ENCODE peak calls at places on chromosomes 13 and 19, in six cellular contexts. G is colonic mucosa, J is ascending aorta, K is psoas muscle, A is heart right ventricle, V is astrocyte. E is an unnamed sample.

GRCh38 chr19:37506387-37507166 is at the start of gene ZNF793:
- DNase-seq in G (peak; percentile 80), J (peak; percentile 34), K (peak; percentile 76), A (peak; percentile 88), V (peak; percentile 88), E (peak; percentile 75)

GRCh38 chr13:99218545-99218944 is 17.9 kb downstream of the UBAC2 start:
- DNase-seq in G (no peak), J (no peak), K (peak; percentile 46), A (peak; percentile 81), V (peak; percentile 18), E (peak; percentile 96)

GRCh38 chr19:31980851-31981250 is 364.6 kb upstream of the ZNF507 start:
- DNase-seq in G (no peak), J (no peak), K (no peak), A (no peak), V (no peak), E (no peak)

GRCh38 chr13:112679381-112679780 is 10.5 kb upstream of the ATP11A start:
- DNase-seq in G (no peak), J (no peak), K (no peak), A (no peak), V (no peak), E (peak; percentile 17)

GRCh38 chr13:97495678-97496077 is 61.7 kb downstream of the RAP2A start:
- DNase-seq in G (no peak), J (no peak), K (no peak), A (no peak), V (no peak), E (no peak)

GRCh38 chr19:30662211-30662861 is 290.2 kb downstream of the ZNF536 start:
- DNase-seq in G (no peak), J (no peak), K (no peak), A (no peak), V (peak; percentile 45), E (peak; percentile 22)

GRCh38 chr19:47754206-47755064 is 9.1 kb downstream of the NOP53 start:
- DNase-seq in G (no peak), J (no peak), K (no peak), A (no peak), V (no peak), E (no peak)

GRCh38 chr19:49061445-49061844 is 3.2 kb downstream of the NTF4 start:
- DNase-seq in G (no peak), J (no peak), K (no peak), A (no peak), V (no peak), E (no peak)

GRCh38 chr13:53301449-53301848 is 272.8 kb downstream of the OLFM4 start:
- DNase-seq in G (no peak), J (no peak), K (no peak), A (no peak), V (no peak), E (no peak)

GRCh38 chr19:35797663-35798062 is 15.0 kb downstream of the PRODH2 start:
- DNase-seq in G (no peak), J (no peak), K (no peak), A (no peak), V (no peak), E (no peak)

GRCh38 chr19:16342002-16342715 is 17.5 kb downstream of the KLF2 start:
- DNase-seq in G (no peak), J (no peak), K (peak; percentile 37), A (peak; percentile 68), V (peak; percentile 66), E (no peak)

GRCh38 chr19:489418-490196 is 6.7 kb upstream of the MADCAM1 start:
- DNase-seq in G (no peak), J (no peak), K (peak; percentile 58), A (no peak), V (peak; percentile 18), E (no peak)

GRCh38 chr13:39451301-39451700 is 151.7 kb downstream of the LHFPL6 start:
- DNase-seq in G (no peak), J (no peak), K (no peak), A (peak; percentile 31), V (peak; percentile 25), E (no peak)

GRCh38 chr13:102234618-102235017 is 167.2 kb downstream of the FGF14 start:
- DNase-seq in G (no peak), J (no peak), K (no peak), A (no peak), V (no peak), E (no peak)

GRCh38 chr13:102020611-102021216 is 381.1 kb downstream of the FGF14 start:
- DNase-seq in G (no peak), J (no peak), K (no peak), A (no peak), V (peak; percentile 72), E (no peak)

GRCh38 chr19:52099497-52100138 is 4.1 kb upstream of the ZNF841 start:
- DNase-seq in G (no peak), J (no peak), K (no peak), A (no peak), V (no peak), E (no peak)
- TF ChIP-seq CTCF in G (no peak), J (no peak), K (no peak), A (no peak), V (no peak), E (no peak)

GRCh38 chr13:44103721-44104490 is 224.2 kb downstream of the LACC1 start:
- DNase-seq in G (peak; percentile 53), J (no peak), K (no peak), A (no peak), V (no peak), E (no peak)

GRCh38 chr13:44104969-44105368 is 225.3 kb downstream of the LACC1 start:
- DNase-seq in G (peak; percentile 30), J (no peak), K (no peak), A (no peak), V (no peak), E (no peak)

GRCh38 chr13:44098559-44098958 is 218.9 kb downstream of the LACC1 start:
- DNase-seq in G (no peak), J (no peak), K (no peak), A (no peak), V (no peak), E (no peak)

GRCh38 chr13:44096906-44097305 is 217.2 kb downstream of the LACC1 start:
- DNase-seq in G (no peak), J (no peak), K (no peak), A (no peak), V (no peak), E (no peak)

DNA sequence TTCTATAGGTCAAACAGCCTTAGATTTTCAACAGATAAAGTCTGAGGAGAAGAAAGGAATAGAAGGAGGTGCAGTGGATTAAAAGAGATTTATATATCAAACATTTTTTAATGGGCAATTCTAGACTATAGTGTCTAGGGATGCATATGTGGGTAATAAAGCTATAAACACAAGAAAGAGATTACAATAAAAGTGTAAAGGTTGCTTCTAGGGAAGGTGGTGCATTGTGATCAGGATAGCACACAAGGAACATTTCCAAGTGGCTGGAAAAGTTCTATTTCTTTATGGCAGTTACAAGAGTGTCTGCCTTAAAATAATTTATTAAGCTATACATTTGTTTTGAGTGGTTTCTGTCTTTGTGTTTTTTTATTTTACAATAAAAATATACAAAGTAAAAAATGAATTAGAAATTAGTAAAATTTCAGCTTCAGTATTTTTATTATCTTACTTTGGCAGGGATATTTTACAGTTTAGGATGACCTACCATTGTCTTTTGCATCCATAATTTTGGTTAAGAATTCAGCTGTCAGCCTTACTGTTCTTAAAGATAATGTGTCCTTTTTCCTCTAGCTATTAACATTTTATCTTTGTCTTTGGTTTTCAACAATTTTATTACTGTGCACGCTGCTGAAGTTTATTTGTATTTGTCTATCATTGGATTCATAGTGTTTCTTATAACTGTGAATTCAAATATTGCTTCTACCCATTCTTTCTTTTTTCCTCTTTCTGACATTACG is 221.8 kb downstream of the LACC1 start:
- DNase-seq in G (no peak), J (no peak), K (no peak), A (no peak), V (no peak), E (no peak)
- H3K4me1 ChIP-seq in G (no peaks in the 10 kb centered on the region), J (peaks cover 7% of the 10 kb centered on the region), K (peaks cover 7% of the 10 kb centered on the region), A (peaks cover 5% of the 10 kb centered on the region), V (no peaks in the 10 kb centered on the region), E (peaks cover 10% of the 10 kb centered on the region)

DNA sequence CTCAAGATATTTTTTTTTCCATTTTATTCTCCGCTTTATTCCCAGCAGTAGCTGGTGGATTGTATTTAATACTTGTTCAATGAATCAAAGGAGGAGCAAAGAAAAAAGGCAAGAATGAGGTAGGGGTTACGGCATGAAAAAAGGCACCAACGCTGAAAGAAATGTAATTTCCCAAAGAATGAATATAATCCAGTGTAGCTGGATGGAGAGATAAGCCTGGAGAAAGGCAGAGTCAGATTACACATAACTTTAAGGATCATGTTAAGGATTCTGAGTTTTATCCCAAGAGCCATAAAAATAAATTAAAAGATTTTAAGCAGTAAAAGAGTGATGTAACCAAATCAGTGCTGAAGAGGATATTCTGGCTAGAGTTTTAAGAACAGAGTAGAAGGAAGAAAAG is 67.7 kb downstream of the RBM26 start:
- DNase-seq in G (no peak), J (no peak), K (no peak), A (no peak), V (no peak), E (no peak)
- H3K36me3 ChIP-seq in G (peaks cover 6% of the 10 kb centered on the region), J (peaks cover 76% of the 10 kb centered on the region), K (peaks cover 100% of the 10 kb centered on the region), A (peaks cover 55% of the 10 kb centered on the region), V (peaks cover 45% of the 10 kb centered on the region), E (peaks cover 99% of the 10 kb centered on the region)

GRCh38 chr13:23512762-23513395 is 57.3 kb upstream of the TNFRSF19 start:
- DNase-seq in G (no peak), J (no peak), K (no peak), A (no peak), V (no peak), E (no peak)
- TF ChIP-seq CTCF in G (no peak), J (no peak), K (no peak), A (no peak), V (peak; percentile 5), E (no peak)

GRCh38 chr13:77503398-77503797 is 32.1 kb upstream of the SCEL start:
- DNase-seq in G (no peak), J (no peak), K (no peak), A (no peak), V (no peak), E (no peak)

GRCh38 chr13:77502104-77502720 is 33.3 kb upstream of the SCEL start:
- DNase-seq in G (no peak), J (no peak), K (no peak), A (no peak), V (no peak), E (no peak)

GRCh38 chr13:77494226-77494625 is 41.3 kb upstream of the SCEL start:
- DNase-seq in G (no peak), J (no peak), K (no peak), A (no peak), V (no peak), E (no peak)

GRCh38 chr13:77500094-77500493 is 35.4 kb upstream of the SCEL start:
- DNase-seq in G (no peak), J (no peak), K (no peak), A (no peak), V (peak; percentile 3), E (no peak)
- H3K4me1 ChIP-seq in G (no peaks in the 10 kb centered on the region), J (no peaks in the 10 kb centered on the region), K (no peaks in the 10 kb centered on the region), A (no peaks in the 10 kb centered on the region), V (no peaks in the 10 kb centered on the region), E (no peaks in the 10 kb centered on the region)

GRCh38 chr19:14174883-14175282 is 31.1 kb downstream of the ADGRL1 start:
- DNase-seq in G (no peak), J (no peak), K (no peak), A (no peak), V (no peak), E (no peak)
- H3K36me3 ChIP-seq in G (no peaks in the 10 kb centered on the region), J (peaks cover 33% of the 10 kb centered on the region), K (peaks cover 3% of the 10 kb centered on the region), A (peaks cover 8% of the 10 kb centered on the region), V (no peaks in the 10 kb centered on the region), E (peaks cover 81% of the 10 kb centered on the region)

GRCh38 chr19:5503598-5503997 is 48.4 kb downstream of the ZNRF4 start:
- DNase-seq in G (no peak), J (no peak), K (no peak), A (no peak), V (no peak), E (no peak)
- TF ChIP-seq CTCF in G (no peak), J (no peak), K (no peak), A (no peak), V (peak; percentile 8), E (no peak)

GRCh38 chr19:14413355-14413754 is 5.8 kb downstream of the DDX39A start:
- DNase-seq in G (no peak), J (no peak), K (no peak), A (no peak), V (no peak), E (no peak)
- H3K4me1 ChIP-seq in G (peaks cover 18% of the 10 kb centered on the region), J (peaks cover 4% of the 10 kb centered on the region), K (peaks cover 20% of the 10 kb centered on the region), A (peaks cover 8% of the 10 kb centered on the region), V (peaks cover 14% of the 10 kb centered on the region), E (peaks cover 38% of the 10 kb centered on the region)

E was measured in stomach.